ENCODE peak calls at places on chromosome 4, in ten cellular contexts. U is ovary, D is breast epithelium, T is IMR-90, O is heart left ventricle, E is transverse colon, V is A549, A is right lobe of liver, K is tibial nerve, Z is adrenal gland. R is an unnamed sample. For H3K9me3, the result is how much of the 10 kb centered on the place peaks cover.

GRCh38 chr4:166460769-166461550 is 587.9 kb downstream of the TLL1 start:
- DNase-seq in U (no peak), D (no peak), T (no peak), O (no peak), E (no peak), V (no peak), A (no peak), K (no peak), Z (no peak), R (no peak)

GRCh38 chr4:139808381-139809206 is 143.0 kb downstream of the MGST2 start:
- DNase-seq in U (no peak), D (no peak), T (peak), O (no peak), E (no peak), V (no peak), A (no peak), K (no peak), Z (no peak), R (peak)

GRCh38 chr4:68494688-68495087 is 47.4 kb downstream of the TMPRSS11E start:
- DNase-seq in U (no peak), D (no peak), T (no peak), O (no peak), E (no peak), V (no peak), A (no peak), K (no peak), Z (no peak), R (no peak)

GRCh38 chr4:109043286-109043685 is 259.2 kb downstream of the COL25A1 start:
- DNase-seq in U (no peak), D (no peak), T (no peak), O (no peak), E (no peak), V (no peak), A (no peak), K (no peak), Z (no peak), R (no peak)

GRCh38 chr4:70722199-70722791 is 531 bp downstream of the RUFY3 start:
- DNase-seq in U (peak), D (no peak), T (peak), O (no peak), E (no peak), V (no peak), A (no peak), K (no peak), Z (peak), R (peak)

GRCh38 chr4:148442830-148443549 is 776 bp upstream of the NR3C2 start:
- DNase-seq in U (no peak), D (no peak), T (no peak), O (peak), E (peak), V (no peak), A (no peak), K (no peak), Z (no peak), R (peak)

GRCh38 chr4:110361921-110362320 is 114.0 kb upstream of the ENPEP start:
- DNase-seq in U (no peak), D (no peak), T (no peak), O (no peak), E (no peak), V (no peak), A (no peak), K (no peak), Z (no peak), R (no peak)

GRCh38 chr4:155134136-155134535 is 74.3 kb upstream of the NPY2R start:
- DNase-seq in U (no peak), D (no peak), T (no peak), O (no peak), E (no peak), V (no peak), A (no peak), K (no peak), Z (no peak), R (no peak)

GRCh38 chr4:115920637-115921036 is 807.2 kb upstream of the NDST4 start:
- DNase-seq in U (no peak), D (no peak), T (no peak), O (no peak), E (no peak), V (no peak), A (no peak), K (no peak), Z (no peak), R (no peak)

GRCh38 chr4:38676986-38677385 is 13.0 kb downstream of the KLF3 start:
- DNase-seq in U (no peak), D (no peak), T (no peak), O (no peak), E (peak), V (no peak), A (no peak), K (no peak), Z (no peak), R (no peak)

GRCh38 chr4:8321220-8321619 is 51.7 kb downstream of the HTRA3 start:
- DNase-seq in U (no peak), D (no peak), T (no peak), O (no peak), E (no peak), V (no peak), A (no peak), K (no peak), Z (peak), R (no peak)

GRCh38 chr4:29581469-29581868 is 1138.7 kb upstream of the PCDH7 start:
- DNase-seq in U (no peak), D (no peak), T (peak), O (no peak), E (no peak), V (no peak), A (peak), K (no peak), Z (no peak), R (peak)

GRCh38 chr4:90841676-90842075 is 714.5 kb downstream of the CCSER1 start:
- DNase-seq in U (no peak), D (no peak), T (no peak), O (no peak), E (no peak), V (no peak), A (no peak), K (no peak), Z (no peak), R (no peak)

GRCh38 chr4:148315049-148315448 is 127.2 kb downstream of the NR3C2 start:
- DNase-seq in U (no peak), D (no peak), T (peak), O (no peak), E (no peak), V (no peak), A (no peak), K (no peak), Z (no peak), R (no peak)

GRCh38 chr4:13933163-13933562 is 305.6 kb upstream of the BOD1L1 start:
- DNase-seq in U (no peak), D (no peak), T (peak), O (no peak), E (no peak), V (no peak), A (no peak), K (no peak), Z (no peak), R (no peak)

GRCh38 chr4:150938417-150938816 is 76.7 kb downstream of the LRBA start:
- DNase-seq in U (no peak), D (no peak), T (no peak), O (no peak), E (no peak), V (no peak), A (no peak), K (no peak), Z (no peak), R (no peak)

GRCh38 chr4:105348719-105349118 is 125.1 kb downstream of the PPA2 start:
- DNase-seq in U (no peak), D (no peak), T (no peak), O (no peak), E (no peak), V (no peak), A (no peak), K (no peak), Z (no peak), R (no peak)

GRCh38 chr4:154779362-154779947 is 1.6 kb upstream of the RBM46 start:
- DNase-seq in U (no peak), D (no peak), T (peak), O (no peak), E (no peak), V (peak), A (no peak), K (no peak), Z (no peak), R (no peak)

GRCh38 chr4:1211371-1211770 is 37.6 kb downstream of the CTBP1 start:
- DNase-seq in U (peak), D (no peak), T (no peak), O (peak), E (peak), V (no peak), A (no peak), K (no peak), Z (no peak), R (peak)

GRCh38 chr4:15702941-15703403 is at the start of gene BST1:
- DNase-seq in U (peak), D (no peak), T (peak), O (peak), E (peak), V (peak), A (peak), K (peak), Z (peak), R (peak)

GRCh38 chr4:47719576-47719975 is 118.3 kb downstream of the CORIN start:
- DNase-seq in U (no peak), D (no peak), T (no peak), O (no peak), E (no peak), V (no peak), A (no peak), K (no peak), Z (no peak), R (no peak)

GRCh38 chr4:159248383-159249178 is 145.7 kb downstream of the RAPGEF2 start:
- DNase-seq in U (no peak), D (no peak), T (peak), O (no peak), E (no peak), V (peak), A (no peak), K (no peak), Z (no peak), R (no peak)

GRCh38 chr4:120018786-120019185 is 47.9 kb downstream of the MAD2L1 start:
- DNase-seq in U (no peak), D (no peak), T (peak), O (no peak), E (no peak), V (no peak), A (no peak), K (no peak), Z (no peak), R (no peak)

GRCh38 chr4:95155759-95156451 is 392.9 kb downstream of the UNC5C start:
- DNase-seq in U (no peak), D (no peak), T (peak), O (no peak), E (no peak), V (peak), A (no peak), K (no peak), Z (no peak), R (no peak)

GRCh38 chr4:95505149-95505548 is 43.6 kb downstream of the UNC5C start:
- DNase-seq in U (no peak), D (no peak), T (peak), O (no peak), E (no peak), V (no peak), A (no peak), K (no peak), Z (no peak), R (no peak)

GRCh38 chr4:166290426-166290825 is 417.4 kb downstream of the TLL1 start:
- DNase-seq in U (no peak), D (no peak), T (no peak), O (no peak), E (no peak), V (no peak), A (no peak), K (no peak), Z (no peak), R (no peak)

GRCh38 chr4:84920591-84920990 is 45.9 kb downstream of the WDFY3 start:
- DNase-seq in U (no peak), D (no peak), T (peak), O (no peak), E (no peak), V (no peak), A (no peak), K (no peak), Z (no peak), R (no peak)

GRCh38 chr4:146122398-146122797 is 53.1 kb upstream of the LSM6 start:
- DNase-seq in U (no peak), D (no peak), T (no peak), O (no peak), E (no peak), V (no peak), A (no peak), K (no peak), Z (no peak), R (no peak)

GRCh38 chr4:72779256-72779655 is 210.2 kb upstream of the ADAMTS3 start:
- DNase-seq in U (no peak), D (no peak), T (no peak), O (no peak), E (no peak), V (no peak), A (no peak), K (no peak), Z (no peak), R (no peak)

GRCh38 chr4:119693127-119693526 is 64.5 kb upstream of the PDE5A start:
- DNase-seq in U (no peak), D (no peak), T (peak), O (no peak), E (no peak), V (no peak), A (no peak), K (no peak), Z (no peak), R (no peak)

GRCh38 chr4:69760455-69760854 is at the start of gene SULT1B1:
- DNase-seq in U (no peak), D (no peak), T (peak), O (no peak), E (peak), V (no peak), A (peak), K (peak), Z (no peak), R (no peak)

GRCh38 chr4:133152801-133153526 is 3.9 kb downstream of the PCDH10 start:
- DNase-seq in U (no peak), D (no peak), T (no peak), O (no peak), E (no peak), V (no peak), A (no peak), K (no peak), Z (peak), R (no peak)
- H3K9me3 ChIP-seq in U (under half), D (under half), T (under half), O (under half), E (under half), V (under half), A (under half), K (under half), Z (under half), R (under half)

DNA sequence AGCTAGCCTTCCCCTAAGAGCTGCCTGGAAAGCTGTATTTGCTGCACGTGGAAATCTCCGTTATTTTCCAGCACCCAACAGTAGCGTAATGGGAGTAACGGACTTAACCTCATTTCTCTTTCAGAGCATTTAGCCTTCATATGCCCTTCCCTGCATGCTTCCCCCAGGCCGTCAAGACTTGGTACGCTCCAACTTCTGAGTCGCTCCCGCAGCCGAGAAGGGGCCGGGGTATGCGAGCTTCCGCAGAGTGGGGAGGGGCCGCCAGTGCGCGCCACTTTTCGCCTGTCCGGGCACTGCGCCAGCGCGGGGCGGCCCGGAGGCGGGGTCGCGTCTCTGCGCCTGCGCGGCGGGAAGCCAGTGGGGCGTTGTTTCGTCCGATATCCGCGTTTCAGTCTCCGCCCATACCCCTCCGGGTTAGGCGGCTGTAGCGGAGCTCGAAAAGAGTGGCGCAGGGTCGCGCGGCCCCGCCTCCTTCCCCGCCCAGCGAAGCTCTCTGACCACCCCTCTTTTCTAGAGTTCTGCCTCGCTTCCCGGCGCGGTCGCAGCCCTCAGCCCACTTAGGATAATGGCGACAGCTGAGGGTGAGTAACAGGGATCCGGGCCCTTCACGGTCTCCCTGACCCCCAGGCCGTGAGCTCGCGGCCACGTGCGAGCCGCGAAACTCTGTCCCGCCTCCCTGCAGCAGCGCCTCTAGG is at the start of gene PAICS:
- DNase-seq in U (peak), D (peak), T (peak), O (peak), E (peak), V (peak), A (peak), K (peak), Z (peak), R (peak)
- TF ChIP-seq POLR2A in U (peak), D (no peak), T (peak), O (peak), E (peak), V (peak), A (peak), K (no peak), Z (peak), R (peak)

GRCh38 chr4:24689212-24689611 is 104.9 kb upstream of the DHX15 start:
- DNase-seq in U (no peak), D (no peak), T (no peak), O (no peak), E (no peak), V (no peak), A (no peak), K (no peak), Z (no peak), R (no peak)
- H3K27ac ChIP-seq in U (no peak), D (no peak), T (no peak), O (no peak), E (no peak), V (no peak), A (no peak), K (no peak), Z (no peak), R (no peak)

DNA sequence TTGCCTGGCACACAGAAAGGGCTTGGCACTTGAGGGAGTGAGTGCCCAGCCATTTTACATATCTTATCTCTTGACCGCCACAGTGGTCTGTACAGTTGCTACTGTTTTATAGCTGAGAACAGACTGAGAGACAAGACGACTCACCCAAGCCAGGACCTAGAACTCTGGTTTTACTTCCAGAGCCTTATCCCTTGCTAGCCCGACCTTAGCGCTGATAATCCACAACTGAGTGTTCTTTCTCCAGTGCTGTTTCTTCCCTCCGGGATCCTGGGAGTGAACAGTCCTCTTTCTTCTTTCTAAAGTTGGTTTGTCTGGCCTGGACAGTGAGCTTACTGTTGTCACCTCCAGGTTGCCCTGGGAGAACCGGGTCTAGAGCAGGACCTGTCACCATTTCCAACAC is 52.5 kb upstream of the TADA2B start:
- DNase-seq in U (no peak), D (no peak), T (no peak), O (no peak), E (no peak), V (no peak), A (no peak), K (no peak), Z (no peak), R (no peak)
- H3K9me3 ChIP-seq in U (under half), D (under half), T (under half), O (under half), E (under half), V (under half), A (under half), K (under half), Z (under half), R (under half)

GRCh38 chr4:80124246-80125211 is 51.5 kb upstream of the ANTXR2 start:
- DNase-seq in U (no peak), D (no peak), T (no peak), O (no peak), E (no peak), V (no peak), A (no peak), K (no peak), Z (no peak), R (no peak)
- TF ChIP-seq POLR2A in U (no peak), D (no peak), T (no peak), O (no peak), E (no peak), V (no peak), A (no peak), K (no peak), Z (no peak), R (no peak)